ENCODE peak calls at places on chromosome 2, in six cellular contexts. One of them, this sample, is unnamed.

GRCh38 chr2:4662161-4662779 is 958.9 kb downstream of the DCDC2C start:
- DNase-seq in fibroblast of lung: no peak
- DNase-seq in lower lobe of right lung: no peak
- DNase-seq in psoas muscle: no peak
- DNase-seq in astrocyte of the spinal cord: peak; percentile 21
- DNase-seq in tibial artery: no peak
- DNase-seq in this sample: no peak

GRCh38 chr2:19762142-19762541 is 139.6 kb downstream of the TTC32 start:
- DNase-seq in fibroblast of lung: no peak
- DNase-seq in lower lobe of right lung: no peak
- DNase-seq in psoas muscle: no peak
- DNase-seq in astrocyte of the spinal cord: no peak
- DNase-seq in tibial artery: no peak
- DNase-seq in this sample: no peak

GRCh38 chr2:104849618-104850097 is 4.3 kb upstream of the POU3F3 start:
- DNase-seq in fibroblast of lung: peak; percentile 62
- DNase-seq in lower lobe of right lung: no peak
- DNase-seq in psoas muscle: peak; percentile 80
- DNase-seq in astrocyte of the spinal cord: peak; percentile 83
- DNase-seq in tibial artery: no peak
- DNase-seq in this sample: peak; percentile 61

GRCh38 chr2:55111570-55112228 is 61.4 kb upstream of the RTN4 start:
- DNase-seq in fibroblast of lung: peak; percentile 94
- DNase-seq in lower lobe of right lung: peak; percentile 80
- DNase-seq in psoas muscle: peak; percentile 81
- DNase-seq in astrocyte of the spinal cord: peak; percentile 93
- DNase-seq in tibial artery: peak; percentile 94
- DNase-seq in this sample: peak; percentile 76

GRCh38 chr2:35035883-35036282 is 1319.7 kb upstream of the CRIM1 start:
- DNase-seq in fibroblast of lung: no peak
- DNase-seq in lower lobe of right lung: no peak
- DNase-seq in psoas muscle: no peak
- DNase-seq in astrocyte of the spinal cord: no peak
- DNase-seq in tibial artery: no peak
- DNase-seq in this sample: no peak

GRCh38 chr2:161138429-161138828 is 21.8 kb upstream of the TANK start:
- DNase-seq in fibroblast of lung: no peak
- DNase-seq in lower lobe of right lung: no peak
- DNase-seq in psoas muscle: no peak
- DNase-seq in astrocyte of the spinal cord: no peak
- DNase-seq in tibial artery: no peak
- DNase-seq in this sample: no peak

GRCh38 chr2:13682878-13683277 is 949.6 kb upstream of the LRATD1 start:
- DNase-seq in fibroblast of lung: peak; percentile 84
- DNase-seq in lower lobe of right lung: no peak
- DNase-seq in psoas muscle: no peak
- DNase-seq in astrocyte of the spinal cord: peak; percentile 82
- DNase-seq in tibial artery: no peak
- DNase-seq in this sample: peak; percentile 77

GRCh38 chr2:85748039-85748438 is 5.8 kb upstream of the ATOH8 start:
- DNase-seq in fibroblast of lung: no peak
- DNase-seq in lower lobe of right lung: no peak
- DNase-seq in psoas muscle: no peak
- DNase-seq in astrocyte of the spinal cord: no peak
- DNase-seq in tibial artery: no peak
- DNase-seq in this sample: no peak

GRCh38 chr2:11663427-11663826 is 6.6 kb downstream of the NTSR2 start:
- DNase-seq in fibroblast of lung: peak; percentile 83
- DNase-seq in lower lobe of right lung: no peak
- DNase-seq in psoas muscle: no peak
- DNase-seq in astrocyte of the spinal cord: peak; percentile 8
- DNase-seq in tibial artery: no peak
- DNase-seq in this sample: no peak

GRCh38 chr2:127007652-127008051 is 99.3 kb downstream of the BIN1 start:
- DNase-seq in fibroblast of lung: peak; percentile 84
- DNase-seq in lower lobe of right lung: no peak
- DNase-seq in psoas muscle: no peak
- DNase-seq in astrocyte of the spinal cord: peak; percentile 64
- DNase-seq in tibial artery: no peak
- DNase-seq in this sample: no peak

GRCh38 chr2:196718796-196719564 is 79.5 kb downstream of the CCDC150 start:
- DNase-seq in fibroblast of lung: peak; percentile 86
- DNase-seq in lower lobe of right lung: no peak
- DNase-seq in psoas muscle: no peak
- DNase-seq in astrocyte of the spinal cord: peak; percentile 85
- DNase-seq in tibial artery: no peak
- DNase-seq in this sample: peak; percentile 55

GRCh38 chr2:165406053-165406628 is 63.4 kb upstream of the CSRNP3 start:
- DNase-seq in fibroblast of lung: no peak
- DNase-seq in lower lobe of right lung: no peak
- DNase-seq in psoas muscle: no peak
- DNase-seq in astrocyte of the spinal cord: peak; percentile 23
- DNase-seq in tibial artery: no peak
- DNase-seq in this sample: no peak

GRCh38 chr2:46157072-46157965 is 139.9 kb upstream of the EPAS1 start:
- DNase-seq in fibroblast of lung: no peak
- DNase-seq in lower lobe of right lung: no peak
- DNase-seq in psoas muscle: no peak
- DNase-seq in astrocyte of the spinal cord: no peak
- DNase-seq in tibial artery: peak; percentile 70
- DNase-seq in this sample: no peak

GRCh38 chr2:37812414-37812813 is 112.7 kb upstream of the RMDN2 start:
- DNase-seq in fibroblast of lung: no peak
- DNase-seq in lower lobe of right lung: no peak
- DNase-seq in psoas muscle: no peak
- DNase-seq in astrocyte of the spinal cord: no peak
- DNase-seq in tibial artery: no peak
- DNase-seq in this sample: no peak

GRCh38 chr2:205908491-205909193 is 177.3 kb downstream of the INO80D start:
- DNase-seq in fibroblast of lung: peak; percentile 41
- DNase-seq in lower lobe of right lung: no peak
- DNase-seq in psoas muscle: no peak
- DNase-seq in astrocyte of the spinal cord: no peak
- DNase-seq in tibial artery: no peak
- DNase-seq in this sample: no peak

GRCh38 chr2:200534572-200534971 is 8.6 kb downstream of the SGO2 start:
- DNase-seq in fibroblast of lung: no peak
- DNase-seq in lower lobe of right lung: no peak
- DNase-seq in psoas muscle: no peak
- DNase-seq in astrocyte of the spinal cord: no peak
- DNase-seq in tibial artery: no peak
- DNase-seq in this sample: no peak

GRCh38 chr2:25473758-25474335 is 132.1 kb upstream of the DNMT3A start:
- DNase-seq in fibroblast of lung: no peak
- DNase-seq in lower lobe of right lung: peak; percentile 49
- DNase-seq in psoas muscle: no peak
- DNase-seq in astrocyte of the spinal cord: peak; percentile 42
- DNase-seq in tibial artery: no peak
- DNase-seq in this sample: peak; percentile 84

GRCh38 chr2:135821190-135821589 is 15.8 kb downstream of the LCT start:
- DNase-seq in fibroblast of lung: no peak
- DNase-seq in lower lobe of right lung: no peak
- DNase-seq in psoas muscle: no peak
- DNase-seq in astrocyte of the spinal cord: no peak
- DNase-seq in tibial artery: no peak
- DNase-seq in this sample: no peak

GRCh38 chr2:183416741-183417140 is 292.5 kb downstream of the NUP35 start:
- DNase-seq in fibroblast of lung: no peak
- DNase-seq in lower lobe of right lung: no peak
- DNase-seq in psoas muscle: no peak
- DNase-seq in astrocyte of the spinal cord: no peak
- DNase-seq in tibial artery: no peak
- DNase-seq in this sample: no peak

GRCh38 chr2:238155051-238155760 is 3.6 kb upstream of the ERFE start:
- DNase-seq in fibroblast of lung: peak; percentile 88
- DNase-seq in lower lobe of right lung: no peak
- DNase-seq in psoas muscle: peak; percentile 84
- DNase-seq in astrocyte of the spinal cord: peak; percentile 28
- DNase-seq in tibial artery: no peak
- DNase-seq in this sample: no peak

GRCh38 chr2:237299897-237300296 is 114.1 kb downstream of the COL6A3 start:
- DNase-seq in fibroblast of lung: peak; percentile 94
- DNase-seq in lower lobe of right lung: no peak
- DNase-seq in psoas muscle: no peak
- DNase-seq in astrocyte of the spinal cord: peak; percentile 99
- DNase-seq in tibial artery: no peak
- DNase-seq in this sample: no peak

GRCh38 chr2:161166538-161167409 is 6.5 kb downstream of the TANK start:
- DNase-seq in fibroblast of lung: no peak
- DNase-seq in lower lobe of right lung: no peak
- DNase-seq in psoas muscle: no peak
- DNase-seq in astrocyte of the spinal cord: peak; percentile 55
- DNase-seq in tibial artery: no peak
- DNase-seq in this sample: no peak

GRCh38 chr2:169772651-169773050 is 26.0 kb upstream of the SSB start:
- DNase-seq in fibroblast of lung: no peak
- DNase-seq in lower lobe of right lung: no peak
- DNase-seq in psoas muscle: no peak
- DNase-seq in astrocyte of the spinal cord: no peak
- DNase-seq in tibial artery: no peak
- DNase-seq in this sample: no peak

GRCh38 chr2:51000849-51001617 is 30.9 kb downstream of the NRXN1 start:
- DNase-seq in fibroblast of lung: no peak
- DNase-seq in lower lobe of right lung: no peak
- DNase-seq in psoas muscle: no peak
- DNase-seq in astrocyte of the spinal cord: no peak
- DNase-seq in tibial artery: no peak
- DNase-seq in this sample: peak; percentile 5

GRCh38 chr2:212730994-212731393 is 192.4 kb upstream of the ERBB4 start:
- DNase-seq in fibroblast of lung: no peak
- DNase-seq in lower lobe of right lung: no peak
- DNase-seq in psoas muscle: no peak
- DNase-seq in astrocyte of the spinal cord: no peak
- DNase-seq in tibial artery: no peak
- DNase-seq in this sample: no peak

GRCh38 chr2:97714084-97714949 is 941 bp downstream of the ZAP70 start:
- DNase-seq in fibroblast of lung: no peak
- DNase-seq in lower lobe of right lung: no peak
- DNase-seq in psoas muscle: peak; percentile 34
- DNase-seq in astrocyte of the spinal cord: no peak
- DNase-seq in tibial artery: peak; percentile 56
- DNase-seq in this sample: no peak

GRCh38 chr2:10325278-10326145 is 22.8 kb downstream of the HPCAL1 start:
- DNase-seq in fibroblast of lung: no peak
- DNase-seq in lower lobe of right lung: no peak
- DNase-seq in psoas muscle: peak; percentile 19
- DNase-seq in astrocyte of the spinal cord: no peak
- DNase-seq in tibial artery: no peak
- DNase-seq in this sample: no peak

GRCh38 chr2:223759569-223760430 is 77.6 kb downstream of the AP1S3 start:
- DNase-seq in fibroblast of lung: peak; percentile 33
- DNase-seq in lower lobe of right lung: no peak
- DNase-seq in psoas muscle: no peak
- DNase-seq in astrocyte of the spinal cord: peak; percentile 44
- DNase-seq in tibial artery: no peak
- DNase-seq in this sample: no peak

GRCh38 chr2:234863043-234863934 is 88.5 kb upstream of the SH3BP4 start:
- DNase-seq in fibroblast of lung: peak; percentile 86
- DNase-seq in lower lobe of right lung: no peak
- DNase-seq in psoas muscle: peak; percentile 66
- DNase-seq in astrocyte of the spinal cord: peak; percentile 56
- DNase-seq in tibial artery: no peak
- DNase-seq in this sample: peak; percentile 63

GRCh38 chr2:133421516-133422324 is 146.5 kb downstream of the NCKAP5 start:
- DNase-seq in fibroblast of lung: peak; percentile 37
- DNase-seq in lower lobe of right lung: no peak
- DNase-seq in psoas muscle: no peak
- DNase-seq in astrocyte of the spinal cord: peak; percentile 61
- DNase-seq in tibial artery: no peak
- DNase-seq in this sample: peak; percentile 16
- TF ChIP-seq CTCF in fibroblast of lung: no peak
- TF ChIP-seq CTCF in lower lobe of right lung: no peak
- TF ChIP-seq CTCF in psoas muscle: no peak
- TF ChIP-seq CTCF in astrocyte of the spinal cord: peak; percentile 13
- TF ChIP-seq CTCF in tibial artery: no peak
- TF ChIP-seq CTCF in this sample: peak; percentile 15

DNA sequence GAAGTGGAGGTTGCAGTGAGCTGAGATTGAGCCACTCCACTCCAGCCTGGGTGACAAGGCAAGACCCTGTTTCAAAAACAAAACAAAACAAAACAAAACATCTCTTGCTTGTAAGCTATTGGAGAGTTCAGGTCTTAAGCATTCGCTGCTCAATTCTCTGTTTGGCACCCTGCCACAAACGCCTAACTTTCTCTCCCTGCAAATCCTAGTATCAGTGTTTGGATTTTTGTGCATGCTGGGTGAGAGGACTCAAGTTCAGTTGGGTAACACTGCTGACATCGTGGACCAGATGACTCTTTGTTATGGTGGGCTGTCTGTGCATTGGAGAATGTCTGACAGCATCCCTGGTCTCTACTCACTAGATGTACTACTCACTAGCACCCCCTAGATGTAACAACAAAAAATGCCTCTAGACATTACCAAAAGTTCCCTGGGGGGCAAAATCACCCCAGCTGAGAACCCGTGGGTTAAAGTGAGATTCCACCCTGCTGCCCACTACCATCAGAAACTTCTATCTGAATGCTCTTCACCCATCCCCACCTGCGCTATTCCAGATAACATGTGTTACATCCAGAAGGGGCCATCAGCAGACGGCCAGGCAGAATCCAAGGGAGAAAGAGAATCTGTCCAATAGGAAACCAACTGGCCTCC is 50.9 kb downstream of the CACNB4 start:
- DNase-seq in fibroblast of lung: peak; percentile 7
- DNase-seq in lower lobe of right lung: no peak
- DNase-seq in psoas muscle: no peak
- DNase-seq in astrocyte of the spinal cord: no peak
- DNase-seq in tibial artery: no peak
- DNase-seq in this sample: no peak
- TF ChIP-seq CTCF in fibroblast of lung: no peak
- TF ChIP-seq CTCF in lower lobe of right lung: peak; percentile 19
- TF ChIP-seq CTCF in psoas muscle: no peak
- TF ChIP-seq CTCF in astrocyte of the spinal cord: peak; percentile 20
- TF ChIP-seq CTCF in tibial artery: no peak
- TF ChIP-seq CTCF in this sample: peak; percentile 46

GRCh38 chr2:112173646-112174319 is 35.6 kb downstream of the FBLN7 start:
- DNase-seq in fibroblast of lung: no peak
- DNase-seq in lower lobe of right lung: no peak
- DNase-seq in psoas muscle: no peak
- DNase-seq in astrocyte of the spinal cord: no peak
- DNase-seq in tibial artery: peak; percentile 25
- DNase-seq in this sample: peak; percentile 47
- TF ChIP-seq CTCF in fibroblast of lung: no peak
- TF ChIP-seq CTCF in lower lobe of right lung: no peak
- TF ChIP-seq CTCF in psoas muscle: no peak
- TF ChIP-seq CTCF in astrocyte of the spinal cord: no peak
- TF ChIP-seq CTCF in tibial artery: no peak
- TF ChIP-seq CTCF in this sample: no peak

GRCh38 chr2:67581751-67582150 is 184.6 kb downstream of the ETAA1 start:
- DNase-seq in fibroblast of lung: no peak
- DNase-seq in lower lobe of right lung: no peak
- DNase-seq in psoas muscle: no peak
- DNase-seq in astrocyte of the spinal cord: no peak
- DNase-seq in tibial artery: no peak
- DNase-seq in this sample: peak; percentile 25
- TF ChIP-seq CTCF in fibroblast of lung: no peak
- TF ChIP-seq CTCF in lower lobe of right lung: no peak
- TF ChIP-seq CTCF in psoas muscle: no peak
- TF ChIP-seq CTCF in astrocyte of the spinal cord: no peak
- TF ChIP-seq CTCF in tibial artery: no peak
- TF ChIP-seq CTCF in this sample: peak; percentile 60

This sample was measured in BE2C.